ENCODE peak calls at places on chromosomes 13 and 19, in seven cellular contexts. J is endodermal cell, S is breast epithelium, Z is neural progenitor cell, A is aorta, U is IMR-90, L is left lung. Q is an unnamed sample. For H3K4me1, the result is how much of the 10 kb centered on the place peaks cover.

GRCh38 chr13:83151308-83151660 is 731.0 kb downstream of the SLITRK1 start:
- DNase-seq in J (no peak), S (no peak), Z (no peak), A (no peak), U (peak), L (no peak), Q (no peak)

GRCh38 chr13:112861876-112862615 is 107.0 kb upstream of the MCF2L start:
- DNase-seq in J (peak), S (no peak), Z (no peak), A (peak), U (no peak), L (peak), Q (no peak)

GRCh38 chr19:17340871-17341357 is 3.6 kb downstream of the GTPBP3 start:
- DNase-seq in J (peak), S (no peak), Z (no peak), A (no peak), U (no peak), L (no peak), Q (no peak)

GRCh38 chr19:37654118-37654517 is 1.1 kb downstream of the ZFP30 start:
- DNase-seq in J (no peak), S (no peak), Z (no peak), A (no peak), U (no peak), L (no peak), Q (no peak)

GRCh38 chr19:58372311-58373133 is 8.3 kb downstream of the ZNF837 start:
- DNase-seq in J (peak), S (no peak), Z (no peak), A (no peak), U (no peak), L (peak), Q (no peak)

GRCh38 chr19:39237200-39238184 is 7.3 kb downstream of the IFNL3 start:
- DNase-seq in J (peak), S (peak), Z (no peak), A (no peak), U (no peak), L (peak), Q (peak)

GRCh38 chr13:99894835-99895427 is 76.6 kb downstream of the ZIC5 start:
- DNase-seq in J (peak), S (no peak), Z (peak), A (no peak), U (no peak), L (no peak), Q (no peak)

GRCh38 chr19:3184847-3185481 is 766 bp upstream of the NCLN start:
- DNase-seq in J (no peak), S (no peak), Z (peak), A (peak), U (no peak), L (peak), Q (peak)

GRCh38 chr13:59111711-59112110 is 1052.0 kb downstream of the DIAPH3 start:
- DNase-seq in J (no peak), S (no peak), Z (no peak), A (no peak), U (peak), L (no peak), Q (no peak)

GRCh38 chr19:8391274-8392016 is 1.3 kb downstream of the RAB11B start:
- DNase-seq in J (no peak), S (no peak), Z (no peak), A (no peak), U (no peak), L (no peak), Q (no peak)

GRCh38 chr13:88031980-88032562 is 360.9 kb downstream of the SLITRK5 start:
- DNase-seq in J (no peak), S (no peak), Z (no peak), A (no peak), U (peak), L (no peak), Q (no peak)

GRCh38 chr19:7589822-7590221 is 5.8 kb upstream of the CAMSAP3 start:
- DNase-seq in J (no peak), S (no peak), Z (no peak), A (no peak), U (no peak), L (no peak), Q (no peak)

GRCh38 chr13:39770514-39770913 is 115.1 kb downstream of the COG6 start:
- DNase-seq in J (no peak), S (no peak), Z (no peak), A (no peak), U (no peak), L (no peak), Q (no peak)

GRCh38 chr19:16445238-16446107 is 26.3 kb downstream of the EPS15L1 start:
- DNase-seq in J (no peak), S (no peak), Z (no peak), A (no peak), U (peak), L (peak), Q (no peak)

GRCh38 chr13:76656496-76656895 is 229.7 kb downstream of the KCTD12 start:
- DNase-seq in J (no peak), S (no peak), Z (no peak), A (no peak), U (no peak), L (no peak), Q (no peak)

GRCh38 chr13:79307866-79308298 is 98.2 kb downstream of the RBM26 start:
- DNase-seq in J (peak), S (no peak), Z (peak), A (no peak), U (peak), L (peak), Q (no peak)

GRCh38 chr19:40398417-40399056 is 8.6 kb upstream of the HIPK4 start:
- DNase-seq in J (peak), S (peak), Z (peak), A (no peak), U (no peak), L (peak), Q (no peak)

GRCh38 chr19:49988433-49988832 is 27.5 kb upstream of the SIGLEC11 start:
- DNase-seq in J (no peak), S (no peak), Z (no peak), A (no peak), U (peak), L (peak), Q (no peak)

GRCh38 chr19:10120538-10121198 is 969 bp upstream of the EIF3G start:
- DNase-seq in J (no peak), S (no peak), Z (no peak), A (no peak), U (peak), L (no peak), Q (no peak)
- H3K4me1 ChIP-seq in J (under half), S (under half), Z (under half), A (under half), U (under half), L (under half), Q (under half)

GRCh38 chr19:45102481-45102880 is 9.5 kb downstream of the PPP1R37 start:
- DNase-seq in J (peak), S (no peak), Z (no peak), A (no peak), U (no peak), L (no peak), Q (no peak)

GRCh38 chr19:45103625-45104319 is 10.8 kb downstream of the PPP1R37 start:
- DNase-seq in J (peak), S (no peak), Z (peak), A (no peak), U (no peak), L (no peak), Q (peak)

GRCh38 chr19:45104658-45105384 is 11.8 kb downstream of the PPP1R37 start:
- DNase-seq in J (peak), S (no peak), Z (no peak), A (no peak), U (no peak), L (no peak), Q (no peak)

GRCh38 chr19:45101796-45102195 is 8.8 kb downstream of the PPP1R37 start:
- DNase-seq in J (peak), S (no peak), Z (no peak), A (no peak), U (no peak), L (no peak), Q (no peak)

DNA sequence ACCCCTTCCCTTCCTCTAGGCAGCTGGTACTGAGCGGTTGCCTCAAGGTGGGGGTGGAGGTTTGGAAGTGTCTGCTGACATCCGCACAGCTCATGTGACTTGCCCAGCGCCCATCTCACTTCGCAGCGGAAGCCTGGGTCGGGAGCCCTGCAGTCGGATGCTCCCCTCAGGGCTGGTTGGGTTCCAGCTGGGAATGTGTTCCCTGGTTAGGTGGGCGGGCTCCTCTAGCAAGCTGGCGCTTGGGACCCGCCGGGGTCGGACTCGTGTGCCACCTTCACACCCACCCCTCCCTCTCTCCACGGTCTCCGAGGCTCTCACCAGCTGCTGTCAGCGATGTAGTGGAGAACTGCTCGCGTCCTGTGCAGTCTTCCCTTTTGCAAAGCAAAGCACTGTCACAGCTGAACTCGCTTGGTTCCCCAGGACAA is 10.2 kb downstream of the PPP1R37 start:
- DNase-seq in J (peak), S (no peak), Z (no peak), A (no peak), U (no peak), L (no peak), Q (no peak)
- H3K4me3 ChIP-seq in J (no peak), S (peak), Z (peak), A (no peak), U (no peak), L (no peak), Q (no peak)

DNA sequence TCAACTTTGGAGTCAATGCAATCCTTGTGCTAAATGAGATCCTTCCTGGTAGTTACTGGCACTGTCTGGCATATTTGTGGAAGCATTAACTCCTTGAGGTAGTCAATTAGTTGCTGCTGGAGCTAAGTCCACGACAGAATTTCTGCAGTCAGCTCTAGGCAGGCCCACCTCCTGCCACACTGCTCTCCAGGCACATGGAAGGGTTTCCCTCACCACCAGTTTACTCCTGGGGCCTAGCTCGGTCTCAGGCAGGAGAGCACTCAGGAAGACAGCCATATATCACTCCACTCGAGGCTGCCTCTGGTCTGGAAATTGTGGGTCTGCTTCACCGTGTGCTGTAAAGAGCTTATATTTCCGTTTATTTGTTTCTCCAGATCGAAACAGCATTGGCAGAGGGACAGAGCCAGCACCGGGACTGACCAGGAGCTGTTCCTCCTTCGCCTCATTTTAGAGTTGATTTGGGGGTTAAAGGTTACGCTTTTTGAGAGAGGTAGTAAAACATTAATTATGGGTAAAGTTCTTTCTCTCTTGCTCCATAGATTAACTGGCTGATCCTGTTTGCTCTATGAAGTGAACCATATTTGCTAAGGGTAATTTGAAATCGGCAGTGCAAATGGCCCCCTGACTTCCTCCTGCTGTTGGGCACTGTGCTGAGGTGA is 20.6 kb upstream of the GTF3A start:
- DNase-seq in J (no peak), S (no peak), Z (no peak), A (no peak), U (no peak), L (no peak), Q (no peak)
- H3K4me1 ChIP-seq in J (under half), S (under half), Z (under half), A (under half), U (under half), L (under half), Q (under half)

DNA sequence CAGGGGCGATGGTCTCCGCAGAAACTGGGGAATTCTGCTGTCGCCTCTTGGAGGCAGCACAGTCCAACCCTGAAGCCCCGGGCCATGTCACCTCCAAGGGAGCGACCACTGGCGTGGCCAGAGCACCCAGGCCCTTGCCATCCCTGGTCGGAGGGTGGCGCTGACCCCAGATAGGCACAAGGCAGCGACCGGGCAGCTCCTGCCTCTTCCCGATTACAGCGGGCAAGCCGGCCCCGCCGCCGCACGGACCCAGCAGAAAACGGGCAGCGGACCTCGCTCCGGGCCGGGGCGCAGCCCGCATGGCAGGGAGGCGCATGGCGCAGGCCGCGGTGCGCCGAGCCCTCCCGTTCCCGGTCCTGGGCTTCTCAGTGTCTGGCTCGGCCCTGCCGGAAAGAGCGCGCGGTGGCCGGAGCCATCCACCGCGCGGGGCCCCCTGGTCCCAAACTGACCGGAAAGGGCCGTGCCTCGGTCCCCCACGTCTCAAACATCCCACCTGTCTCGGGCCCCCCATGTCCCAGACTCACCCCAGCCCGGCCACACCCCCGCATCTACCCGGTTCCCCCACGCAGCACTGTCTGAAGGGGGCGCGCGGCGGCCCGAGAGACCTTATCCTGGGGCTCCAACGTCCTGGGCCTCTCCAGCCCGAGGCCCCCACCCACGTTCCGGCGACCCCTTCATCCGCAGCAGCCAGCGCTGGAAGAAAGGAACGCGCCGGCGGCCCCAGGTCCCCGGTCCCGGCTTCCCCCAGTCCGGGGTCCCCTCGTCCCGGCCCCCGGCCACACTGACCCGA is 725 bp downstream of the CERS1 start:
- DNase-seq in J (peak), S (no peak), Z (peak), A (no peak), U (no peak), L (no peak), Q (peak)
- H3K4me3 ChIP-seq in J (peak), S (peak), Z (peak), A (no peak), U (peak), L (peak), Q (peak)

GRCh38 chr19:36488816-36489138 is 584 bp downstream of the ZNF566 start:
- DNase-seq in J (no peak), S (no peak), Z (peak), A (no peak), U (no peak), L (no peak), Q (peak)
- H3K4me1 ChIP-seq in J (under half), S (under half), Z (under half), A (under half), U (under half), L (under half), Q (under half)

DNA sequence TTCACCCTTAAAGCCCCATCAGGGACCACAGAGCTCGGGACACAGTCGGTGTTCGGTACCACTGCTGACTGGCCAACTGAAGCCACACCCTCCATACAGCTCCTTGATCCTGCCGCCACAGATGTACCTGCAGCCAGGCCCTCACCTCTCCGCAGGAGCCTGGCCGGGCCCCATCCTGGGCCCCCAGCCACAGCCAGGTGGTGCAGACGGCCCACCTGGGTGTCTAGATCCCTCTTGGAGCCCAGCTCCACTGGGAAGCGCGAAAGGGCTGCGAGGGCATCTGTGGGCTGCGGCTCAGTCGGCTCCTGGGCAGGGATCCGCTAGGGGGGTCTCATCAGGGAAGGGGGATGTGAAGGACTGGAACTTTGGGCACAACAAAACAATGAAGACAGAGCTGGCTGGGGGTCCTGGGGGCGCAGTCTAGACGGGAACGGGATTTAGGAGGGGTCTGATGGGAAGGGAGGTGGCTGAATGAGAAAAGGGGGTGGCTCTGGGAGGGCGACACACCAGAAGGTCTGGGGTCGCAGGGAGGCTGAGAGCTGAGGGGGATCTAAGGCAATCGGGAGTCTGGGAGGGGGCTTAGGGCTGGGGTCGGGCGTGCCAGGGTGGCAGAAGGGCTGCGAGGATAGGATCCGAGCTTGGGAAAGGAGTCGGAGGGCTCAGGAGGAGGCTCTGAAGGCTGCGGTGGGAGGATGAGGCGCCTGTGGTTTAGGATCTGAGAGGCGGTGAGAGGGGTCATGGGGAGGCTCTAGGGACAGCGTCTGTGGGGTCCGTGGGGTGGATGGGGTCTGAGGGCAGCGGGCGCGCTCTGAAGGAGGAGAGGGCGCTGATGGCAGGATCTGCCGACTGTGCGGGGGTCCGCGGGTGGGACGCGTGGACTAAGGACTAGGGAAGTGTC is 15.8 kb downstream of the PRODH2 start:
- DNase-seq in J (peak), S (no peak), Z (no peak), A (no peak), U (no peak), L (no peak), Q (no peak)
- H3K4me3 ChIP-seq in J (no peak), S (no peak), Z (peak), A (no peak), U (no peak), L (no peak), Q (no peak)

DNA sequence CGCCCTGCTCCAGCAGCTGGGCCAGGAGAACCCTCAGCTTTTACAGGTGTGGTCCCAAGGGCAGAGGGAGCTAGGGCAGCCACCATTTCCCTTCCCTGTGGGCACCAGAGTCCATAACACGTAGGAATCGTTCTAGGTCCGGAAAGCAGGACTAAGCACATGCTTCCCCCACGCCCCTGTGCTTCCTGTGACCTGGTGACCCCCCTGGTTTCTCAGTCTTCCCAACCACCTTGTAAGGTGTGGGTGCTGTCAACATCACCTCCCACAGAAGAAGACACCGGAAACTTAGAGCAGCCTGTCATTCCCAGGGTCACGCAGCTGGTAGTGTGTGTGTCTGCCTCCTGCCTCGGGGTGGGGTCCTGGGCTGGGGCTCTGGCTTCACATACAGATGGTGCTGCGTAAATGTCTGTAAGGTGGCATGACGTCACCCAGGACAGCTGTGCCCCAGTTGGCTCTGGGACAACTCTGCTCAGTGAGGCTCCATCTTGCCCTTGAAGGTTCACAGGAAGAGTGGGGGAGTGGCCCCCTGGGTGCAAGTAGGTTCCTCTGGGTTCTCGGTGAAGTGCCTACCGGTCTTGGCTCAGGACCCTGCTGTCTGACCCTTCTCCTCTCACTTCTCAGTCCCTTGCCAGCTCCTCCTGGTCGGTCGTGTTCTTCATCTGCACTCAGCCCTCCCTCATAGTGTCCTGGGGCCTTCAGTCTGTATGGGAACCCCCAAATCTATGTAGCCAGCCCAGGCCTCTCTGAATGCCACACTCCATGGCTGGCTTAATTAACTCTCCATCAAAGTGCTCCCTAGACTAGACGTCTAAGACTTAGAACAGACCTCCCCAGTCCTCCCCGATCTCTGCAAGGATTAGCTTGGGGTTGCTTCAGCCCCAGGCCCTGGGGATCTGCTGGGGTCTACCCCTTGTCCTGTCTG is 4.0 kb downstream of the RAD23A start:
- DNase-seq in J (no peak), S (no peak), Z (no peak), A (no peak), U (no peak), L (no peak), Q (no peak)
- H3K4me1 ChIP-seq in J (under half), S (under half), Z (under half), A (under half), U (under half), L (under half), Q (under half)

GRCh38 chr19:46017095-46017429 is 5.8 kb downstream of the PGLYRP1 start:
- DNase-seq in J (no peak), S (no peak), Z (no peak), A (no peak), U (no peak), L (no peak), Q (no peak)

GRCh38 chr19:46015080-46015960 is 7.5 kb downstream of the PGLYRP1 start:
- DNase-seq in J (peak), S (peak), Z (peak), A (peak), U (no peak), L (peak), Q (no peak)

GRCh38 chr19:46016426-46017094 is 6.3 kb downstream of the PGLYRP1 start:
- DNase-seq in J (peak), S (peak), Z (peak), A (peak), U (peak), L (peak), Q (peak)

GRCh38 chr19:46014534-46014933 is 8.3 kb downstream of the PGLYRP1 start:
- DNase-seq in J (no peak), S (no peak), Z (no peak), A (no peak), U (no peak), L (no peak), Q (no peak)

DNA sequence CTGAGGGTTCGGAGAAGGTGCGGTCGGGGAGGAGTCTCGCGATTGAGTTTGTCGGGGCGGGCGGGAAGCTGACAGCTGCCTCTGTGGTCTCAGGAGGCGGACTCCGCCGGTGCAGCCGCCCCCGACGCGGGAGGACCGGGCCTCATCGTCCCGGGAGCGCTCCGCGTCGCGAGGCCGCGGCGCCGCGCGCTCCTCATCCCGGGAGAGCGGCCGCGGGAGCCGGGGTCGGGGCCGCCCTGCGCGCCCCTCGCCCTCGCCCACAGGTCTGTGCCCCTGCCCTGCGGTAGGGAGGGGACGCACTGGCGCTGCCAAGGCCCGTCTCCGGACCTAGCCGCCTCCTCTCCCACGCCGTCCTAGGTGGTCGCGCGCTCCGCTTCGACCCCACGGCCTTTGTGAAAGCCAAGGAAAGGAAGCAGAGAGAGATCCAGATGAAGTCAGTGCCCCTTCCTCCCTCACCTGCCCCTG is 6.9 kb downstream of the PGLYRP1 start:
- DNase-seq in J (peak), S (no peak), Z (peak), A (no peak), U (no peak), L (peak), Q (no peak)
- H3K4me3 ChIP-seq in J (peak), S (peak), Z (peak), A (peak), U (peak), L (peak), Q (no peak)

Q was measured in HAP-1.